ENCODE peak calls at places on chromosomes 5 and 9, in five cellular contexts. W, F, I, C and Z are unnamed samples.

GRCh38 chr5:81086881-81087281 is 126.7 kb downstream of the RASGRF2 start:
- DNase-seq in W (no peak), F (no peak), I (no peak), C (no peak), Z (no peak)

GRCh38 chr5:173742432-173742816 is 126.0 kb upstream of the BOD1 start:
- DNase-seq in W (no peak), F (no peak), I (no peak), C (no peak), Z (no peak)

GRCh38 chr5:10719965-10720364 is 41.1 kb downstream of the DAP start:
- DNase-seq in W (no peak), F (no peak), I (peak), C (peak), Z (no peak)

GRCh38 chr5:80245986-80246781 is 9.7 kb downstream of the SERINC5 start:
- DNase-seq in W (no peak), F (no peak), I (no peak), C (no peak), Z (no peak)

GRCh38 chr9:130426883-130427282 is 17.9 kb upstream of the ASS1 start:
- DNase-seq in W (peak), F (no peak), I (no peak), C (peak), Z (no peak)

GRCh38 chr5:73826761-73827450 is 200.9 kb downstream of the ARHGEF28 start:
- DNase-seq in W (no peak), F (no peak), I (peak), C (peak), Z (no peak)

GRCh38 chr5:77224672-77225355 is 14.3 kb downstream of the PDE8B start:
- DNase-seq in W (no peak), F (no peak), I (peak), C (peak), Z (no peak)

GRCh38 chr9:117546894-117547293 is 132.0 kb upstream of the ASTN2 start:
- DNase-seq in W (peak), F (no peak), I (no peak), C (no peak), Z (no peak)

GRCh38 chr5:174192103-174192655 is 146.7 kb downstream of the NSG2 start:
- DNase-seq in W (no peak), F (no peak), I (no peak), C (no peak), Z (no peak)

GRCh38 chr5:11715797-11716196 is 188.4 kb downstream of the CTNND2 start:
- DNase-seq in W (no peak), F (no peak), I (no peak), C (no peak), Z (no peak)

GRCh38 chr5:6596388-6596787 is 36.5 kb downstream of the NSUN2 start:
- DNase-seq in W (no peak), F (no peak), I (no peak), C (no peak), Z (no peak)

GRCh38 chr9:22041792-22042191 is 32.7 kb upstream of the CDKN2B start:
- DNase-seq in W (no peak), F (no peak), I (no peak), C (peak), Z (peak)

GRCh38 chr9:127977877-127978647 is 2.7 kb downstream of the EEIG1 start:
- DNase-seq in W (no peak), F (no peak), I (peak), C (peak), Z (peak)

GRCh38 chr5:178576591-178577351 is 13.4 kb downstream of the COL23A1 start:
- DNase-seq in W (no peak), F (no peak), I (no peak), C (no peak), Z (no peak)

GRCh38 chr5:98468188-98468869 is 305.1 kb upstream of the RGMB start:
- DNase-seq in W (peak), F (no peak), I (peak), C (peak), Z (no peak)

GRCh38 chr9:94974154-94974860 is 247.8 kb downstream of the AOPEP start:
- DNase-seq in W (no peak), F (no peak), I (no peak), C (no peak), Z (no peak)

GRCh38 chr5:148875205-148875875 is 48.9 kb downstream of the ADRB2 start:
- DNase-seq in W (no peak), F (no peak), I (no peak), C (peak), Z (no peak)